ENCODE peak calls at places on chromosome 1, in eight cellular contexts. B, X, N, L, T, W, C and D are unnamed samples.

GRCh38 chr1:119040489-119040888 is 52.3 kb upstream of the TBX15 start:
- DNase-seq in B (no peak), X (no peak), N (no peak), L (no peak), T (no peak), W (no peak), C (no peak), D (no peak)

GRCh38 chr1:40404670-40405462 is 31.3 kb downstream of the SMAP2 start:
- DNase-seq in B (no peak), X (no peak), N (peak), L (peak), T (no peak), W (peak), C (no peak), D (peak)

GRCh38 chr1:6330410-6330827 is 63.1 kb downstream of the ACOT7 start:
- DNase-seq in B (peak), X (no peak), N (peak), L (peak), T (no peak), W (no peak), C (no peak), D (peak)

GRCh38 chr1:56081151-56081550 is 498.2 kb downstream of the PLPP3 start:
- DNase-seq in B (no peak), X (peak), N (peak), L (no peak), T (no peak), W (no peak), C (no peak), D (peak)

GRCh38 chr1:111789077-111789476 is 33.4 kb downstream of the DDX20 start:
- DNase-seq in B (no peak), X (no peak), N (no peak), L (peak), T (no peak), W (no peak), C (no peak), D (peak)

GRCh38 chr1:235077163-235077540 is 51.5 kb downstream of the TOMM20 start:
- DNase-seq in B (no peak), X (no peak), N (no peak), L (no peak), T (no peak), W (no peak), C (no peak), D (no peak)

GRCh38 chr1:218397752-218398339 is 52.7 kb downstream of the TGFB2 start:
- DNase-seq in B (no peak), X (no peak), N (no peak), L (no peak), T (no peak), W (no peak), C (no peak), D (no peak)

GRCh38 chr1:216500273-216500967 is 77.2 kb upstream of the USH2A start:
- DNase-seq in B (no peak), X (no peak), N (no peak), L (no peak), T (no peak), W (no peak), C (no peak), D (no peak)

GRCh38 chr1:36203554-36204346 is 20.5 kb upstream of the THRAP3 start:
- DNase-seq in B (peak), X (peak), N (no peak), L (peak), T (no peak), W (no peak), C (peak), D (no peak)

GRCh38 chr1:25442178-25442577 is 11.5 kb downstream of the MACO1 start:
- DNase-seq in B (no peak), X (no peak), N (no peak), L (no peak), T (no peak), W (no peak), C (no peak), D (no peak)

GRCh38 chr1:29256395-29256794 is 20.1 kb downstream of the PTPRU start:
- DNase-seq in B (no peak), X (no peak), N (no peak), L (no peak), T (no peak), W (no peak), C (no peak), D (no peak)